ENCODE peak calls at places on chromosome 3, in six cellular contexts. Z is mucosa of descending colon, N is HS-27A, X is epithelial cell of esophagus, I is NCI-H524, R is heart left ventricle. D is an unnamed sample.

GRCh38 chr3:17459470-17459993 is 282.9 kb downstream of the TBC1D5 start:
- DNase-seq in Z (no peak), N (no peak), X (no peak), I (no peak), R (no peak), D (no peak)

GRCh38 chr3:112293368-112294321 is at the start of gene SLC9C1:
- DNase-seq in Z (no peak), N (peak), X (peak), I (peak), R (peak), D (peak)

GRCh38 chr3:130711885-130712284 is 34.7 kb downstream of the PIK3R4 start:
- DNase-seq in Z (no peak), N (no peak), X (no peak), I (no peak), R (no peak), D (no peak)

GRCh38 chr3:70156808-70157207 is 155.6 kb downstream of the MDFIC2 start:
- DNase-seq in Z (no peak), N (no peak), X (no peak), I (no peak), R (no peak), D (no peak)

GRCh38 chr3:127226946-127227842 is 34.3 kb downstream of the PRR23E start:
- DNase-seq in Z (no peak), N (peak), X (no peak), I (peak), R (no peak), D (no peak)

GRCh38 chr3:171943262-171944108 is 95.9 kb upstream of the FNDC3B start:
- DNase-seq in Z (no peak), N (no peak), X (no peak), I (no peak), R (no peak), D (no peak)

GRCh38 chr3:71584216-71585061 is 911 bp upstream of the FOXP1 start:
- DNase-seq in Z (peak), N (no peak), X (peak), I (peak), R (peak), D (peak)

GRCh38 chr3:48504051-48504946 is at the start of gene SHISA5:
- DNase-seq in Z (peak), N (no peak), X (peak), I (no peak), R (peak), D (peak)

GRCh38 chr3:61650276-61650675 is 88.9 kb downstream of the PTPRG start:
- DNase-seq in Z (no peak), N (no peak), X (no peak), I (peak), R (peak), D (no peak)

GRCh38 chr3:52682016-52682415 is 3.7 kb downstream of the PBRM1 start:
- DNase-seq in Z (no peak), N (no peak), X (peak), I (peak), R (peak), D (peak)

GRCh38 chr3:182683335-182684257 is 109.7 kb upstream of the ATP11B start:
- DNase-seq in Z (no peak), N (peak), X (peak), I (peak), R (peak), D (peak)

GRCh38 chr3:138066383-138066782 is 49.0 kb downstream of the DZIP1L start:
- DNase-seq in Z (no peak), N (no peak), X (no peak), I (no peak), R (no peak), D (no peak)

GRCh38 chr3:35065891-35066290 is 573.4 kb upstream of the ARPP21 start:
- DNase-seq in Z (no peak), N (no peak), X (no peak), I (no peak), R (no peak), D (no peak)

GRCh38 chr3:96814581-96815567 is at the start of gene EPHA6:
- DNase-seq in Z (no peak), N (no peak), X (no peak), I (peak), R (no peak), D (no peak)

GRCh38 chr3:172189987-172190603 is 150.7 kb downstream of the FNDC3B start:
- DNase-seq in Z (no peak), N (no peak), X (no peak), I (no peak), R (no peak), D (no peak)

GRCh38 chr3:171753665-171754408 is 56.4 kb downstream of the PLD1 start:
- DNase-seq in Z (no peak), N (no peak), X (peak), I (peak), R (no peak), D (peak)

GRCh38 chr3:174170248-174170647 is 688.9 kb upstream of the NAALADL2 start:
- DNase-seq in Z (no peak), N (no peak), X (no peak), I (peak), R (no peak), D (peak)

GRCh38 chr3:105791134-105791533 is 77.7 kb downstream of the CBLB start:
- DNase-seq in Z (no peak), N (no peak), X (no peak), I (no peak), R (no peak), D (no peak)

GRCh38 chr3:50623840-50624474 is 7.0 kb downstream of the MAPKAPK3 start:
- DNase-seq in Z (no peak), N (no peak), X (no peak), I (no peak), R (no peak), D (no peak)

GRCh38 chr3:21524113-21524512 is 226.9 kb downstream of the ZNF385D start:
- DNase-seq in Z (no peak), N (no peak), X (no peak), I (peak), R (no peak), D (no peak)

GRCh38 chr3:152019516-152019915 is 146.1 kb downstream of the SUCNR1 start:
- DNase-seq in Z (no peak), N (no peak), X (no peak), I (peak), R (no peak), D (peak)

GRCh38 chr3:184005981-184006507 is 11.6 kb downstream of the ABCC5 start:
- DNase-seq in Z (peak), N (no peak), X (peak), I (peak), R (peak), D (peak)

GRCh38 chr3:128617270-128617556 is 33.4 kb downstream of the RPN1 start:
- DNase-seq in Z (no peak), N (no peak), X (no peak), I (no peak), R (no peak), D (no peak)

GRCh38 chr3:108208831-108209230 is 13.4 kb downstream of the IFT57 start:
- DNase-seq in Z (no peak), N (no peak), X (peak), I (no peak), R (no peak), D (no peak)

GRCh38 chr3:138642226-138642926 is 33.8 kb downstream of the FAIM start:
- DNase-seq in Z (no peak), N (no peak), X (no peak), I (no peak), R (no peak), D (no peak)

GRCh38 chr3:126927405-126927750 is 55.5 kb upstream of the PLXNA1 start:
- DNase-seq in Z (no peak), N (no peak), X (no peak), I (peak), R (no peak), D (no peak)

GRCh38 chr3:45509038-45509767 is 85.3 kb upstream of the LIMD1 start:
- DNase-seq in Z (no peak), N (no peak), X (peak), I (peak), R (no peak), D (peak)

GRCh38 chr3:4680227-4680691 is 187.1 kb downstream of the ITPR1 start:
- DNase-seq in Z (no peak), N (no peak), X (no peak), I (peak), R (no peak), D (peak)

GRCh38 chr3:42195879-42196330 is 70.1 kb downstream of the CCK start:
- DNase-seq in Z (no peak), N (no peak), X (no peak), I (no peak), R (no peak), D (no peak)

GRCh38 chr3:143241556-143241955 is 122.0 kb downstream of the CHST2 start:
- DNase-seq in Z (no peak), N (no peak), X (no peak), I (no peak), R (no peak), D (no peak)

D was measured in Daoy.